ENCODE peak calls at places on chromosomes 2 and 18, in eight cellular contexts. X is fibroblast of lung, N is left ventricle myocardium inferior, A is stomach, F is HFF-Myc, L is AG04450, S is tibial nerve, M is Panc1. B is an unnamed sample.

GRCh38 chr2:3319134-3319533 is 58.5 kb downstream of the EIPR1 start:
- DNase-seq in X (no peak), N (no peak), A (no peak), F (no peak), L (no peak), S (no peak), M (no peak), B (no peak)

GRCh38 chr2:219571311-219572236 is at the start of gene OBSL1:
- DNase-seq in X (peak), N (peak), A (peak), F (peak), L (no peak), S (peak), M (no peak), B (no peak)

GRCh38 chr2:155377178-155377780 is 678.8 kb downstream of the KCNJ3 start:
- DNase-seq in X (peak), N (no peak), A (no peak), F (no peak), L (no peak), S (no peak), M (no peak), B (peak)

GRCh38 chr2:33236457-33236856 is 240.0 kb upstream of the RASGRP3 start:
- DNase-seq in X (peak), N (no peak), A (no peak), F (peak), L (no peak), S (no peak), M (no peak), B (no peak)

GRCh38 chr2:3443685-3444084 is 64.2 kb downstream of the TRAPPC12 start:
- DNase-seq in X (no peak), N (no peak), A (no peak), F (no peak), L (no peak), S (no peak), M (no peak), B (no peak)

GRCh38 chr2:120362926-120363325 is 17.0 kb downstream of the INHBB start:
- DNase-seq in X (no peak), N (no peak), A (no peak), F (no peak), L (no peak), S (no peak), M (no peak), B (no peak)

GRCh38 chr2:149169653-149170052 is 131.2 kb downstream of the LYPD6B start:
- DNase-seq in X (peak), N (no peak), A (peak), F (no peak), L (no peak), S (no peak), M (no peak), B (peak)

GRCh38 chr18:9951022-9951859 is 37.4 kb downstream of the VAPA start:
- DNase-seq in X (peak), N (no peak), A (no peak), F (peak), L (peak), S (peak), M (peak), B (no peak)

GRCh38 chr18:48575658-48576453 is 37.0 kb downstream of the CTIF start:
- DNase-seq in X (peak), N (no peak), A (peak), F (no peak), L (no peak), S (no peak), M (no peak), B (no peak)

GRCh38 chr2:61272421-61273070 is 110.6 kb downstream of the C2orf74 start:
- DNase-seq in X (peak), N (no peak), A (no peak), F (no peak), L (no peak), S (no peak), M (no peak), B (no peak)

GRCh38 chr18:3759099-3759498 is 309.1 kb downstream of the TGIF1 start:
- DNase-seq in X (no peak), N (no peak), A (no peak), F (no peak), L (no peak), S (no peak), M (no peak), B (no peak)

GRCh38 chr2:182248362-182248761 is 178.5 kb downstream of the PDE1A start:
- DNase-seq in X (no peak), N (no peak), A (no peak), F (no peak), L (no peak), S (no peak), M (no peak), B (no peak)

GRCh38 chr18:63298393-63299015 is 21.1 kb downstream of the BCL2 start:
- DNase-seq in X (peak), N (no peak), A (no peak), F (no peak), L (no peak), S (no peak), M (no peak), B (no peak)

GRCh38 chr2:11630855-11631254 is 39.1 kb downstream of the NTSR2 start:
- DNase-seq in X (no peak), N (no peak), A (no peak), F (no peak), L (no peak), S (no peak), M (no peak), B (no peak)

GRCh38 chr2:227780981-227781630 is 32.5 kb upstream of the CCL20 start:
- DNase-seq in X (no peak), N (no peak), A (peak), F (no peak), L (no peak), S (no peak), M (no peak), B (no peak)
- H3K4me3 ChIP-seq in X (no peak), N (no peak), A (no peak), F (no peak), L (no peak), S (no peak), M (no peak), B (no peak)

DNA sequence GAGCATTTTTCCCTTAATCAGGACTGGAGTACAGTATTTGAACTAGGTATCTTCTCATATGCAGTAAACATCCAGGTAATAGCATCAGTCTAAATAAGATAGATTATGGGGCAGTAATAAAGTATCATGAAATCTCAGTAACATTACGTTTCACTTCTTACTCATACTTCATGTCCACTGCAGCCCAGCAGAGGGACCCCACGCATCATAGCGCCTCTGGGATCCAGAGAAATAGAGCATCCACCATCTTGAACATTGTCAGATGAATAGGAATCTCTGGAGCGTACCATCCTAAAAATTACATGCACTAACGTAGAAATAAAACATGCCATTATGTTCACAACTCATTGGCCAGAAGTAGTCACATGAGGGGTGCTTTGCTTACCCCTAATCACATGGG is 499.0 kb downstream of the CPS1 start:
- DNase-seq in X (no peak), N (no peak), A (no peak), F (no peak), L (no peak), S (no peak), M (no peak), B (no peak)
- TF ChIP-seq CTCF in X (no peak), N (no peak), A (no peak), F (no peak), L (no peak), S (no peak), M (peak), B (peak)

GRCh38 chr2:10408649-10409579 is 39.2 kb downstream of the ODC1 start:
- DNase-seq in X (peak), N (peak), A (peak), F (peak), L (no peak), S (peak), M (peak), B (peak)
- H3K4me3 ChIP-seq in X (no peak), N (no peak), A (peak), F (no peak), L (peak), S (no peak), M (no peak), B (no peak)

GRCh38 chr2:9164112-9164608 is 42.5 kb upstream of the ASAP2 start:
- DNase-seq in X (no peak), N (no peak), A (no peak), F (no peak), L (no peak), S (no peak), M (no peak), B (no peak)

GRCh38 chr2:9163306-9164111 is 43.1 kb upstream of the ASAP2 start:
- DNase-seq in X (peak), N (no peak), A (no peak), F (no peak), L (no peak), S (no peak), M (no peak), B (no peak)

GRCh38 chr2:9167718-9168657 is 38.6 kb upstream of the ASAP2 start:
- DNase-seq in X (no peak), N (no peak), A (peak), F (no peak), L (no peak), S (no peak), M (no peak), B (no peak)

GRCh38 chr2:9166579-9167392 is 39.8 kb upstream of the ASAP2 start:
- DNase-seq in X (no peak), N (no peak), A (no peak), F (no peak), L (no peak), S (no peak), M (no peak), B (no peak)

DNA sequence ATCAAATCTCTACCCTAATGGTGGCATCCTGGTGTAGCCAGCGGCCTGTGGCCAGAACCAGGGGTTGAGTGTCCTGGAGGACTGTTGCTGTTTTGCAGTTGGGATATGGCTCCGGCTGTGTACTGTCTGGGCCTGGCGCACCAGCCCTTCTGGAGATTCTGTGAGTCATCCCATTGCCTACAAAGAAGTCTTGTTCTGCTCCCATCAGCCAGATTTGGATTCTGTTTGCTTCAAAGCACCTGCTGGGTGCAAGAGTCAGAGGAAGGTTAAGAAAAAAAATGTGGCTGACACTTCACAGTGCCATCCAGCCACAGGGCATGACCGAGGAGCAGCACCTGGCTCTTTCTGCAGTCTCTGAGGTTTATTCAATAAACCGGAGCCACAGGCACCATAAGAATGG is 41.0 kb upstream of the ASAP2 start:
- DNase-seq in X (peak), N (peak), A (no peak), F (no peak), L (no peak), S (no peak), M (no peak), B (no peak)
- TF ChIP-seq CTCF in X (no peak), N (no peak), A (no peak), F (no peak), L (no peak), S (no peak), M (no peak), B (no peak)

GRCh38 chr2:238578256-238578655 is 151.5 kb downstream of the ASB1 start:
- DNase-seq in X (no peak), N (no peak), A (no peak), F (no peak), L (no peak), S (no peak), M (no peak), B (no peak)

GRCh38 chr2:238573065-238573778 is 146.5 kb downstream of the ASB1 start:
- DNase-seq in X (no peak), N (no peak), A (no peak), F (no peak), L (no peak), S (no peak), M (peak), B (no peak)

GRCh38 chr2:238573916-238574315 is 147.2 kb downstream of the ASB1 start:
- DNase-seq in X (no peak), N (no peak), A (no peak), F (no peak), L (no peak), S (no peak), M (no peak), B (no peak)

GRCh38 chr2:238574490-238575271 is 148.0 kb downstream of the ASB1 start:
- DNase-seq in X (no peak), N (no peak), A (no peak), F (no peak), L (no peak), S (no peak), M (no peak), B (no peak)

GRCh38 chr2:238576674-238577073 is 149.9 kb downstream of the ASB1 start:
- DNase-seq in X (no peak), N (no peak), A (no peak), F (no peak), L (no peak), S (no peak), M (no peak), B (no peak)
- H3K4me3 ChIP-seq in X (no peak), N (no peak), A (no peak), F (no peak), L (no peak), S (no peak), M (no peak), B (no peak)